ENCODE peak calls at places on chromosomes 5 and 9, in four cellular contexts. V, Q, P and A are unnamed samples.
A peak's percentile ranks its signal among the peaks of the same experiment; 100 is the strongest.

GRCh38 chr5:147234825-147235635 is at the start of gene STK32A:
- DNase-seq in V (peak; percentile 88), Q (peak; percentile 65), P (no peak), A (no peak)

GRCh38 chr5:102294996-102295395 is 1.1 kb downstream of the SLCO4C1 start:
- DNase-seq in V (no peak), Q (no peak), P (no peak), A (no peak)

GRCh38 chr5:142748568-142749249 is 21.5 kb upstream of the ARHGAP26 start:
- DNase-seq in V (peak; percentile 53), Q (peak; percentile 54), P (no peak), A (no peak)

GRCh38 chr5:130471-131175 is 38.7 kb downstream of the PLEKHG4B start:
- DNase-seq in V (no peak), Q (no peak), P (no peak), A (no peak)

GRCh38 chr5:180799902-180800801 is 2.5 kb downstream of the MGAT1 start:
- DNase-seq in V (no peak), Q (peak; percentile 92), P (no peak), A (no peak)

GRCh38 chr9:76803762-76804161 is 39.5 kb downstream of the PCA3 start:
- DNase-seq in V (no peak), Q (no peak), P (no peak), A (no peak)

GRCh38 chr5:112475747-112476435 is 56.8 kb upstream of the EPB41L4A start:
- DNase-seq in V (no peak), Q (peak; percentile 48), P (peak; percentile 41), A (no peak)

GRCh38 chr9:102714184-102714583 is 280.9 kb upstream of the CYLC2 start:
- DNase-seq in V (no peak), Q (no peak), P (no peak), A (no peak)

GRCh38 chr9:125428060-125428481 is 166.4 kb downstream of the GAPVD1 start:
- DNase-seq in V (peak; percentile 77), Q (peak; percentile 54), P (no peak), A (no peak)

GRCh38 chr5:110045153-110045552 is 355.4 kb downstream of the MAN2A1 start:
- DNase-seq in V (no peak), Q (peak; percentile 32), P (no peak), A (no peak)
- TF ChIP-seq CTCF in V (peak; percentile 21), Q (peak; percentile 52), P (no peak), A (no peak)

GRCh38 chr9:119372951-119373350 is 3.7 kb upstream of the BRINP1 start:
- DNase-seq in V (no peak), Q (no peak), P (no peak), A (no peak)

GRCh38 chr9:119370816-119371215 is 1.6 kb upstream of the BRINP1 start:
- DNase-seq in V (peak; percentile 82), Q (peak; percentile 1), P (no peak), A (no peak)

GRCh38 chr9:119375892-119376291 is 6.7 kb upstream of the BRINP1 start:
- DNase-seq in V (peak; percentile 61), Q (peak; percentile 10), P (no peak), A (no peak)
- TF ChIP-seq CTCF in V (peak; percentile 61), Q (peak; percentile 23), P (peak; percentile 53), A (no peak)

DNA sequence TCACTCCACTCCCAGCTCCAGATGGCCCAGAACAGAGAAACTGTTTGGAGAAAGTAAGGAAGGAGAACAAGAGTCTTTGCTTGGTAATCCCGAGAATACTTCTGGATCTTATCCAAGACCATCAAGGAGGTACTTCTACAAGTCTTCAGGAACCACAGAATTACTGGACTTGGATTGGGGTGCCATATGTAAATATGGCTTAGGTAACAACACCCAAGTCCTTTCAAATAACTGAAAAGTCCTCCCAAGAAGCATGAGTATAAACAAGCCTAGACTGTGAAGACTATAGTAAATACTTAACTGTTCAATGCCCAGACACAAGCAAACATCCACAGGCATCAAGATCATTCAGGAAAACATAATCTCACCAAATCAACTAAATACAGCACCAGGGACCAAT is 170.0 kb downstream of the MCTP1 start:
- DNase-seq in V (no peak), Q (no peak), P (no peak), A (no peak)
- TF ChIP-seq CTCF in V (no peak), Q (no peak), P (no peak), A (no peak)

GRCh38 chr5:78610163-78610583 is 38.4 kb downstream of the LHFPL2 start:
- DNase-seq in V (no peak), Q (no peak), P (no peak), A (no peak)
- TF ChIP-seq CTCF in V (no peak), Q (no peak), P (no peak), A (no peak)

GRCh38 chr5:164597293-164597900 is 1092.0 kb downstream of the MAT2B start:
- DNase-seq in V (peak; percentile 53), Q (peak; percentile 15), P (no peak), A (no peak)
- TF ChIP-seq CTCF in V (peak; percentile 13), Q (peak; percentile 55), P (peak; percentile 51), A (no peak)